ENCODE peak calls at places on chromosomes 5 and 9, in eight cellular contexts. A is psoas muscle, L is OCI-LY7, U is lower leg skin, O is IMR-90, Q is pancreas, Y is prostate gland, P is HCT116. I is an unnamed sample.

GRCh38 chr5:89268460-89268859 is 385.5 kb upstream of the MEF2C start:
- DNase-seq in A (no peak), L (no peak), U (no peak), O (no peak), Q (no peak), Y (no peak), P (no peak), I (peak)

GRCh38 chr5:76690704-76691469 is 25.0 kb upstream of the F2R start:
- DNase-seq in A (no peak), L (no peak), U (peak), O (peak), Q (no peak), Y (peak), P (no peak), I (no peak)

GRCh38 chr5:14270212-14270702 is 127.1 kb downstream of the TRIO start:
- DNase-seq in A (peak), L (peak), U (no peak), O (peak), Q (no peak), Y (no peak), P (peak), I (no peak)

GRCh38 chr5:132103380-132103951 is 29.9 kb downstream of the CSF2 start:
- DNase-seq in A (peak), L (peak), U (peak), O (peak), Q (peak), Y (no peak), P (peak), I (peak)

GRCh38 chr9:134778156-134778555 is 102.5 kb upstream of the FCN2 start:
- DNase-seq in A (no peak), L (no peak), U (no peak), O (peak), Q (no peak), Y (no peak), P (no peak), I (no peak)

GRCh38 chr9:72006481-72006880 is 53.9 kb downstream of the C9orf57 start:
- DNase-seq in A (no peak), L (no peak), U (no peak), O (peak), Q (no peak), Y (no peak), P (no peak), I (no peak)

GRCh38 chr9:91992636-91993035 is 42.6 kb upstream of the ROR2 start:
- DNase-seq in A (no peak), L (no peak), U (peak), O (peak), Q (no peak), Y (no peak), P (no peak), I (no peak)

GRCh38 chr9:1025131-1025530 is 25.0 kb upstream of the DMRT2 start:
- DNase-seq in A (no peak), L (no peak), U (no peak), O (no peak), Q (no peak), Y (no peak), P (no peak), I (no peak)

GRCh38 chr9:20513126-20513913 is 109.0 kb downstream of the MLLT3 start:
- DNase-seq in A (no peak), L (no peak), U (no peak), O (peak), Q (no peak), Y (no peak), P (no peak), I (no peak)

GRCh38 chr5:9437741-9438240 is 108.1 kb downstream of the SEMA5A start:
- DNase-seq in A (no peak), L (no peak), U (no peak), O (peak), Q (no peak), Y (no peak), P (no peak), I (no peak)

GRCh38 chr5:180631549-180632392 is 17.6 kb downstream of the FLT4 start:
- DNase-seq in A (peak), L (no peak), U (no peak), O (no peak), Q (peak), Y (no peak), P (no peak), I (no peak)

GRCh38 chr9:124698265-124698664 is 72.8 kb downstream of the NR6A1 start:
- DNase-seq in A (no peak), L (no peak), U (no peak), O (peak), Q (no peak), Y (no peak), P (no peak), I (no peak)

GRCh38 chr9:38084556-38084880 is 15.5 kb upstream of the SHB start:
- DNase-seq in A (no peak), L (no peak), U (no peak), O (no peak), Q (no peak), Y (no peak), P (no peak), I (peak)

GRCh38 chr9:69120380-69121154 is 53.5 kb upstream of the TJP2 start:
- DNase-seq in A (no peak), L (peak), U (peak), O (no peak), Q (peak), Y (peak), P (peak), I (peak)

GRCh38 chr5:38831909-38832308 is 13.9 kb upstream of the OSMR start:
- DNase-seq in A (no peak), L (peak), U (no peak), O (peak), Q (no peak), Y (no peak), P (no peak), I (no peak)

GRCh38 chr5:122420126-122420525 is 108.1 kb downstream of the SNCAIP start:
- DNase-seq in A (no peak), L (no peak), U (no peak), O (peak), Q (no peak), Y (no peak), P (no peak), I (no peak)

GRCh38 chr5:29963956-29964355 is 1229.5 kb upstream of the CDH6 start:
- DNase-seq in A (no peak), L (no peak), U (no peak), O (no peak), Q (no peak), Y (no peak), P (no peak), I (no peak)

GRCh38 chr9:116479145-116479544 is 208.0 kb upstream of the TRIM32 start:
- DNase-seq in A (no peak), L (no peak), U (no peak), O (peak), Q (no peak), Y (no peak), P (no peak), I (no peak)

GRCh38 chr5:179803651-179804598 is 2.7 kb downstream of the MGAT4B start:
- DNase-seq in A (peak), L (no peak), U (no peak), O (peak), Q (no peak), Y (no peak), P (no peak), I (peak)

GRCh38 chr9:114143214-114143613 is 12.1 kb upstream of the COL27A1 start:
- DNase-seq in A (no peak), L (no peak), U (no peak), O (no peak), Q (no peak), Y (no peak), P (no peak), I (no peak)

GRCh38 chr9:130839237-130840111 is 4.4 kb downstream of the ABL1 start:
- DNase-seq in A (no peak), L (no peak), U (no peak), O (no peak), Q (no peak), Y (no peak), P (no peak), I (no peak)

DNA sequence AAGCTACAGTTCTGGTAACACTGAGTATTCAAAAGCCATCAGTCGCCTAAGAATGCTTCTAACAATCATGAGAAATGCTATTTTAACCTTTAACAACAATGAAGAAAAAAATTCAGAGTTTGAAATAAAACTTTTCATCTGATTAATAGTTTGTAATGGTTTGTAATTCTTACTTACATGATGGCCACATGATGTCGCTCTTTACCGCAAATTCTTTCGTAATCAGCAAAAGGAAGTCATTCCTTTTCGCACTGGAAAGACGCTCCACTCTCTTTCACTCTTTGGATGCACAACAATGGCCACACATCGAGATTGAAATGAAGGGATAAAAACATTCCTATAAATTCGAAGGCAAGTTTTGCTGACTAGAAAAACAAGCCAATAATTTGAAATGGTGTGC is at the start of gene PCDHA7:
- DNase-seq in A (no peak), L (no peak), U (no peak), O (peak), Q (no peak), Y (no peak), P (no peak), I (no peak)
- TF ChIP-seq CTCF in A (no peak), L (peak), U (no peak), O (peak), Q (no peak), Y (no peak), P (no peak), I (no peak)

GRCh38 chr5:155066886-155067595 is 53.5 kb downstream of the KIF4B start:
- DNase-seq in A (no peak), L (no peak), U (no peak), O (no peak), Q (no peak), Y (no peak), P (no peak), I (no peak)
- TF ChIP-seq CTCF in A (no peak), L (no peak), U (no peak), O (no peak), Q (no peak), Y (no peak), P (no peak), I (no peak)

DNA sequence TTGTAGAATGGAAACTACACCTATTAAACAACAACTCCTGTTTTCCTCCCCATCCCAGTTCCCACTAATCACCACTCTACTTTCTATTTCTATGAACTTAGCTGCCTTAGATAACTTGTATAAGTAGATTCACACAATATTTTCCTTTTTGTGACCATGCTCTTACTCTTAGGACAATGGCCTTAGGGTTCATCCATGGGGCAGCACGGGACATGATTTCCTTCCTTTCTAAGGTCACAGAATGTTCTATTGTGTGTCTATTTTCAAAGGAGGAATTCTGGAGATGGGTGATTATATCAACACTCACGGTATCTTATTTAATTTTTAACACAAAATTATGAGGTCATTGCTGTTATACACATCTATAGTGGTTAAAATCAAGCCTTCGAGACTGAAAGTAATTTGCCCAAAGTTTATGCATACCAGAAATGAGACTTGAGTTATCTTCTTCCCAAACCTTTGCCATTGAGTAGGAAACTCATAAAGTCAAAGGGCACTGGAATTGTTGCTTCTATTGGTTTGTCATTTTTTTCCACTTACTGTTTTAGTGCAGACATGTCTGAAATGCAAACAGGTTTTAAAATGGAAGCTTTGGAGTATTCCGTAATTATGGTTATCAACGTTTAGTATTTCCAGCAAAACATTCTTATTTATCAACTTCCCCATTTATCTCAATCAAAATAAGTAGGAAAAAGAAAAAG is 23.6 kb downstream of the CTSL start:
- DNase-seq in A (no peak), L (no peak), U (no peak), O (no peak), Q (no peak), Y (no peak), P (no peak), I (no peak)
- TF ChIP-seq CTCF in A (no peak), L (no peak), U (no peak), O (no peak), Q (no peak), Y (no peak), P (no peak), I (no peak)

DNA sequence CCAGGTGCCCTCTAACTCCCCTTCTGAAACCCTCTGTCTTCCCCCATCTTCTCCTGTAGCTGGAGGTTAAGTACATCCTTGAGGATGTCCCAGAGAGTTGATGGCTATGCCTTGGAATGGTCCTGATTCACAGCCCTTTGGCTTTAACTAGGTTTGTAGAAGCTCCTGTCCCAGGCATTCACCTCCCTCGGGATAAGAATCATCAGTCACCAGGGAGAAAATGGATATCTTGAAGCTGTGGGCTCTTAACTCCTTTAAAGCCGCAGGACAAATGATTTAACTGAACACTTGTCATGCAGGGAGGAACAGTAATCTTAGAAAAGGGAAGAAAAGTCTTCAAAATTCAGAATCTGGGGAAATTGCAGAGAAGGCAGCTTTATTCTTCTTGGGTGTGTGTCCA is 139.9 kb downstream of the PSAT1 start:
- DNase-seq in A (no peak), L (no peak), U (no peak), O (no peak), Q (no peak), Y (no peak), P (no peak), I (no peak)
- TF ChIP-seq CTCF in A (no peak), L (no peak), U (no peak), O (no peak), Q (no peak), Y (no peak), P (no peak), I (no peak)

GRCh38 chr9:82810902-82811301 is 252.0 kb downstream of the RASEF start:
- DNase-seq in A (no peak), L (no peak), U (no peak), O (peak), Q (no peak), Y (peak), P (peak), I (no peak)

GRCh38 chr9:82799300-82799699 is 263.6 kb downstream of the RASEF start:
- DNase-seq in A (no peak), L (no peak), U (no peak), O (peak), Q (no peak), Y (no peak), P (no peak), I (no peak)

GRCh38 chr9:82808478-82808877 is 254.5 kb downstream of the RASEF start:
- DNase-seq in A (no peak), L (no peak), U (no peak), O (no peak), Q (no peak), Y (no peak), P (no peak), I (no peak)

GRCh38 chr9:82805027-82805426 is 257.9 kb downstream of the RASEF start:
- DNase-seq in A (no peak), L (no peak), U (no peak), O (no peak), Q (no peak), Y (no peak), P (no peak), I (no peak)
- TF ChIP-seq CTCF in A (no peak), L (peak), U (no peak), O (no peak), Q (no peak), Y (no peak), P (no peak), I (no peak)

GRCh38 chr9:7259544-7260241 is 501.9 kb downstream of the KDM4C start:
- DNase-seq in A (no peak), L (no peak), U (no peak), O (no peak), Q (no peak), Y (no peak), P (no peak), I (no peak)
- TF ChIP-seq CTCF in A (no peak), L (peak), U (no peak), O (no peak), Q (no peak), Y (no peak), P (no peak), I (no peak)

DNA sequence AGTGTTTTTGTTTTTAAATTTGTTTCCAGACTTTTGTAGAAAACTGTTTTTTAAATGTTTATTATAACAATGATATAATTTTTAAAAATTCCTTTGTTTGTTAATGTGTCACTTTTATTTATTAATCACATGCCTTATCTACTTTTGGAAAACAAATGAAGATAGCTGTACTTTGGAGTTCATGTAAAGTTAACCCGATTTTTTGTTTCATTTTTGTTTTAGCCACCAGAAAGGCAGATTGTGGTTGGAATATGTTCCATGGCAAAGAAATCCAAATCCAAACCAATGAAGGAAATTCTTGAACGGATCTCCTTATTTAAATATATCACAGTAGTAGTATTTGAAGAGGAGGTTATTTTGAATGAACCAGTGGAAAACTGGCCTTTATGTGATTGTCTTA is 13.1 kb downstream of the PPIP5K2 start:
- DNase-seq in A (no peak), L (no peak), U (no peak), O (no peak), Q (no peak), Y (no peak), P (no peak), I (no peak)
- TF ChIP-seq CTCF in A (no peak), L (no peak), U (no peak), O (no peak), Q (no peak), Y (no peak), P (no peak), I (no peak)

GRCh38 chr5:112492291-112492690 is 73.2 kb upstream of the EPB41L4A start:
- DNase-seq in A (no peak), L (peak), U (no peak), O (peak), Q (peak), Y (no peak), P (peak), I (peak)

GRCh38 chr5:112485802-112486427 is 66.8 kb upstream of the EPB41L4A start:
- DNase-seq in A (no peak), L (no peak), U (no peak), O (no peak), Q (no peak), Y (no peak), P (no peak), I (no peak)

GRCh38 chr5:112491257-112491656 is 72.2 kb upstream of the EPB41L4A start:
- DNase-seq in A (no peak), L (peak), U (no peak), O (peak), Q (no peak), Y (no peak), P (peak), I (no peak)
- TF ChIP-seq CTCF in A (peak), L (peak), U (no peak), O (peak), Q (no peak), Y (no peak), P (peak), I (no peak)

GRCh38 chr9:136564379-136564988 is 18.6 kb upstream of the NOTCH1 start:
- DNase-seq in A (peak), L (no peak), U (peak), O (peak), Q (no peak), Y (no peak), P (no peak), I (peak)
- TF ChIP-seq CTCF in A (no peak), L (no peak), U (no peak), O (peak), Q (no peak), Y (peak), P (no peak), I (peak)